ENCODE peak calls at places on chromosomes 12 and 14, in eight cellular contexts. C, M, R, G, B, E, D and T are unnamed samples.

GRCh38 chr14:86124328-86124727 is 594.4 kb downstream of the FLRT2 start:
- DNase-seq in G (no peak), M (no peak), B (no peak), C (no peak), R (no peak), E (no peak), D (no peak), T (no peak)

GRCh38 chr14:105894978-105895881 is 368.8 kb downstream of the TMEM121 start:
- DNase-seq in C (no peak), R (no peak), E (no peak), B (no peak), M (peak), D (no peak), G (no peak), T (no peak)

GRCh38 chr12:75814856-75815754 is 216.5 kb downstream of the PHLDA1 start:
- DNase-seq in B (no peak), C (peak), D (no peak), R (no peak), G (peak), E (no peak), M (peak), T (peak)

GRCh38 chr12:65940744-65941143 is 116.5 kb downstream of the HMGA2 start:
- DNase-seq in M (no peak), R (no peak), C (no peak), B (no peak), G (no peak), E (no peak), D (no peak), T (no peak)

GRCh38 chr14:35339761-35340406 is 47.7 kb downstream of the PSMA6 start:
- DNase-seq in R (peak), E (no peak), D (no peak), G (no peak), C (no peak), M (no peak), B (no peak), T (no peak)

GRCh38 chr12:104792570-104792969 is 165.5 kb downstream of the SLC41A2 start:
- DNase-seq in R (no peak), B (no peak), E (no peak), M (peak), C (peak), D (no peak), G (peak), T (peak)

GRCh38 chr12:104687823-104688573 is 231.2 kb downstream of the CHST11 start:
- DNase-seq in G (no peak), B (no peak), R (peak), D (no peak), M (no peak), E (peak), C (no peak), T (no peak)

GRCh38 chr12:18990866-18991265 is 138.7 kb upstream of the PLEKHA5 start:
- DNase-seq in D (no peak), E (no peak), C (no peak), B (no peak), G (no peak), M (no peak), R (no peak), T (no peak)

GRCh38 chr14:32027255-32027939 is 49.7 kb upstream of the ARHGAP5 start:
- DNase-seq in E (no peak), G (no peak), M (no peak), D (no peak), B (no peak), C (no peak), R (no peak), T (peak)

GRCh38 chr14:73741876-73742519 is 27.8 kb upstream of the PNMA1 start:
- DNase-seq in G (no peak), R (peak), M (no peak), B (no peak), D (no peak), C (no peak), E (peak), T (no peak)

GRCh38 chr14:92964124-92965109 is 41.5 kb downstream of the CHGA start:
- DNase-seq in B (no peak), C (no peak), D (no peak), M (no peak), G (no peak), R (no peak), E (no peak), T (no peak)

GRCh38 chr14:33120341-33120740 is 181.7 kb downstream of the NPAS3 start:
- DNase-seq in C (no peak), D (no peak), M (no peak), G (no peak), R (no peak), E (no peak), B (no peak), T (peak)

GRCh38 chr14:103436533-103436932 is 51.3 kb downstream of the MARK3 start:
- DNase-seq in E (no peak), D (no peak), G (no peak), C (no peak), B (no peak), M (no peak), R (no peak), T (peak)

GRCh38 chr14:98462908-98463307 is 809.1 kb downstream of the BCL11B start:
- DNase-seq in C (no peak), D (no peak), M (no peak), R (no peak), G (no peak), E (no peak), B (no peak), T (no peak)

GRCh38 chr12:126369487-126370463 is 1304.5 kb downstream of the AACS start:
- DNase-seq in G (no peak), M (no peak), B (no peak), D (no peak), C (peak), R (no peak), E (no peak), T (peak)

GRCh38 chr12:9606736-9607372 is 862 bp downstream of the KLRB1 start:
- DNase-seq in E (no peak), M (no peak), G (no peak), C (no peak), D (no peak), B (no peak), R (no peak), T (no peak)

GRCh38 chr12:92144045-92144630 is 1.5 kb downstream of the BTG1 start:
- DNase-seq in R (peak), G (peak), E (peak), C (peak), D (peak), M (peak), B (peak), T (peak)

GRCh38 chr14:101179691-101180211 is 276.2 kb upstream of the RTL1 start:
- DNase-seq in G (no peak), D (no peak), M (no peak), E (no peak), R (no peak), B (no peak), C (no peak), T (no peak)

GRCh38 chr12:88172844-88173407 is 30.8 kb downstream of the TMTC3 start:
- DNase-seq in E (no peak), B (no peak), R (no peak), C (no peak), M (no peak), D (no peak), G (no peak), T (peak)

GRCh38 chr12:124024263-124024678 is 51.3 kb downstream of the ZNF664 start:
- DNase-seq in C (no peak), D (no peak), G (no peak), R (no peak), E (no peak), M (no peak), B (no peak), T (peak)

GRCh38 chr14:23608454-23608853 is 27.7 kb upstream of the DHRS2 start:
- DNase-seq in B (no peak), G (no peak), D (no peak), R (no peak), E (no peak), C (no peak), M (peak), T (no peak)